ENCODE peak calls at places on chromosomes 13 and 19, in six cellular contexts. C is left kidney; V is lung; M is CD8-positive, alpha-beta T cell; B is dermis blood vessel endothelial cell; J is neural crest cell. F is an unnamed sample.

GRCh38 chr13:96898212-96898611 is 96.1 kb downstream of the OXGR1 start:
- DNase-seq in C (no peak), V (no peak), M (no peak), B (no peak), J (no peak), F (no peak)

GRCh38 chr13:102700088-102701031 is 5.5 kb upstream of the METTL21C start:
- DNase-seq in C (peak), V (no peak), M (no peak), B (no peak), J (no peak), F (no peak)

GRCh38 chr19:34241513-34242337 is 12.6 kb upstream of the GARRE1 start:
- DNase-seq in C (peak), V (peak), M (peak), B (peak), J (peak), F (no peak)

GRCh38 chr13:77859450-77859849 is 59.2 kb downstream of the EDNRB start:
- DNase-seq in C (no peak), V (no peak), M (no peak), B (no peak), J (no peak), F (no peak)

GRCh38 chr19:3249408-3249807 is 24.9 kb downstream of the CELF5 start:
- DNase-seq in C (no peak), V (no peak), M (no peak), B (peak), J (no peak), F (no peak)

GRCh38 chr13:29886446-29886845 is 36.0 kb upstream of the UBL3 start:
- DNase-seq in C (no peak), V (no peak), M (peak), B (no peak), J (no peak), F (no peak)

GRCh38 chr13:96417956-96418355 is 328.0 kb downstream of the HS6ST3 start:
- DNase-seq in C (no peak), V (no peak), M (no peak), B (no peak), J (no peak), F (no peak)

GRCh38 chr19:35756373-35757230 is at the start of gene HSPB6:
- DNase-seq in C (peak), V (no peak), M (no peak), B (peak), J (no peak), F (peak)

GRCh38 chr13:42270160-42270856 is 1.6 kb upstream of the AKAP11 start:
- DNase-seq in C (no peak), V (no peak), M (no peak), B (no peak), J (no peak), F (no peak)

GRCh38 chr19:50967924-50968708 is 1.3 kb downstream of the KLK6 start:
- DNase-seq in C (peak), V (no peak), M (no peak), B (no peak), J (no peak), F (no peak)

GRCh38 chr19:41449079-41449864 is 6.3 kb downstream of the ERICH4 start:
- DNase-seq in C (peak), V (peak), M (peak), B (peak), J (peak), F (peak)

GRCh38 chr13:31035162-31035951 is 102.9 kb downstream of the TEX26 start:
- DNase-seq in C (no peak), V (no peak), M (no peak), B (no peak), J (no peak), F (peak)